ENCODE peak calls at places on chromosomes 2 and 18, in six cellular contexts. I is ovary, Q is colonic mucosa, W is tibial nerve, P is gastrocnemius medialis, C is H1. D is an unnamed sample.

GRCh38 chr2:148865515-148865914 is 9.5 kb upstream of the KIF5C start:
- DNase-seq in P (no peak), W (no peak), I (no peak), C (no peak), Q (no peak), D (no peak)

GRCh38 chr2:166764702-166765101 is 123.6 kb upstream of the XIRP2 start:
- DNase-seq in P (no peak), W (no peak), C (no peak), I (no peak), Q (no peak), D (no peak)

GRCh38 chr2:69210386-69210785 is 176.6 kb downstream of the GFPT1 start:
- DNase-seq in W (no peak), P (no peak), C (no peak), I (no peak), Q (no peak), D (no peak)

GRCh38 chr2:186757009-186757408 is 63.1 kb downstream of the FAM171B start:
- DNase-seq in C (no peak), P (no peak), Q (no peak), I (no peak), W (no peak), D (no peak)

GRCh38 chr2:106596844-106597243 is 109.7 kb downstream of the CD8B2 start:
- DNase-seq in Q (no peak), I (no peak), P (no peak), W (no peak), C (no peak), D (no peak)

GRCh38 chr2:14861201-14861600 is 228.7 kb downstream of the LRATD1 start:
- DNase-seq in W (no peak), I (no peak), C (no peak), P (no peak), Q (no peak), D (no peak)

GRCh38 chr2:209556354-209556961 is 132.6 kb downstream of the MAP2 start:
- DNase-seq in I (no peak), W (no peak), P (no peak), Q (no peak), C (no peak), D (no peak)

GRCh38 chr2:135820003-135820618 is 16.9 kb downstream of the LCT start:
- DNase-seq in I (no peak), Q (no peak), W (no peak), P (no peak), C (no peak), D (no peak)

GRCh38 chr2:127563458-127564428 is 28.3 kb downstream of the MYO7B start:
- DNase-seq in C (no peak), P (no peak), I (no peak), W (no peak), Q (peak; percentile 53), D (no peak)

GRCh38 chr2:96391828-96392200 is 56.2 kb downstream of the NCAPH start:
- DNase-seq in P (no peak), C (no peak), W (no peak), I (no peak), Q (no peak), D (no peak)

GRCh38 chr2:110858135-110858737 is 125.9 kb downstream of the ACOXL start:
- DNase-seq in P (no peak), C (no peak), W (no peak), Q (no peak), I (no peak), D (no peak)

GRCh38 chr18:36628435-36629094 is 200.2 kb downstream of the TPGS2 start:
- DNase-seq in P (no peak), W (no peak), I (no peak), C (no peak), Q (no peak), D (no peak)

GRCh38 chr2:18516112-18516511 is 44.3 kb downstream of the RDH14 start:
- DNase-seq in W (no peak), I (no peak), Q (no peak), C (no peak), P (no peak), D (no peak)

GRCh38 chr2:134411828-134412638 is 158.2 kb downstream of the MGAT5 start:
- DNase-seq in C (peak; percentile 39), P (peak; percentile 36), W (peak; percentile 73), I (peak; percentile 64), Q (peak; percentile 76), D (peak; percentile 57)

GRCh38 chr18:48921305-48922202 is 29.2 kb downstream of the SMAD7 start:
- DNase-seq in C (no peak), W (no peak), P (no peak), I (no peak), Q (peak; percentile 22), D (no peak)

GRCh38 chr18:55607763-55608162 is 19.8 kb upstream of the TCF4 start:
- DNase-seq in P (no peak), Q (no peak), I (no peak), W (no peak), C (no peak), D (no peak)

GRCh38 chr2:227597993-227598392 is 700 bp upstream of the SCYGR2 start:
- DNase-seq in Q (no peak), W (no peak), C (no peak), I (no peak), P (no peak), D (peak; percentile 74)

GRCh38 chr2:11187083-11187619 is 31.9 kb downstream of the SLC66A3 start:
- DNase-seq in C (no peak), P (no peak), Q (no peak), I (no peak), W (no peak), D (no peak)

GRCh38 chr18:50866765-50867164 is 12.2 kb upstream of the ME2 start:
- DNase-seq in C (no peak), I (no peak), W (no peak), Q (peak; percentile 12), P (no peak), D (no peak)

GRCh38 chr2:529425-529824 is 147.8 kb downstream of the TMEM18 start:
- DNase-seq in P (no peak), C (no peak), W (no peak), Q (no peak), I (no peak), D (no peak)

GRCh38 chr2:198374375-198375072 is 570.1 kb downstream of the PLCL1 start:
- DNase-seq in C (peak; percentile 5), I (no peak), P (no peak), Q (peak; percentile 82), W (peak; percentile 12), D (peak; percentile 5)

GRCh38 chr2:108786008-108786353 is 590 bp upstream of the CCDC138 start:
- DNase-seq in C (no peak), I (no peak), W (no peak), Q (no peak), P (no peak), D (no peak)

GRCh38 chr2:176066645-176067586 is 16.8 kb downstream of the EVX2 start:
- DNase-seq in P (no peak), I (no peak), Q (no peak), C (no peak), W (no peak), D (no peak)

GRCh38 chr2:228828397-228828796 is 442.7 kb downstream of the PID1 start:
- DNase-seq in P (no peak), Q (no peak), I (no peak), C (no peak), W (no peak), D (no peak)

GRCh38 chr2:26491563-26492167 is 13.7 kb upstream of the OTOF start:
- DNase-seq in P (no peak), Q (no peak), W (no peak), C (no peak), I (no peak), D (no peak)

DNA sequence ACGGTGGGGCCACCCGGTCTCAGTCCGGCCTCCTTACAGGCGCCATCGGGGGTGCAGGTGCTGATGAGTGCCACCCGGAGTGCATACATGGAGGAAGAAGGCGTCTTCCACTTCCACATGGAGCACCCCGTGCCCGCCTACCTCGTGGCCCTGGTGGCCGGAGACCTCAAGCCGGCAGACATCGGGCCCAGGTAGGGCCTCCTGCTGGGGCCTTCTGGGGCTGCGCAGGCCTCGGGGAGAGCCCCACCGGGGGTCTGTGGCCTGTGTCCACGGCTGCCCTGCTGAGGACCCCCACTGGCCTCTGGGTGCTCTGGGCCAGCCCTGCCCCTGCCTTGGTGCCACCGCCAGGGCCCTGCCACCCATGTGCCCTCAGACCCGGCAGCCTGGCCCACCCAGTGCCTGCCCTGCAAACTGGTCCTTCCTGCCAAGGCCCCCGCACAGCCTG is 4.8 kb downstream of the RNPEPL1 start:
- DNase-seq in C (no peak), W (no peak), I (peak; percentile 35), Q (no peak), P (no peak), D (no peak)
- H3K36me3 ChIP-seq in C (no peaks in the 10 kb centered on the region), W (peaks cover 79% of the 10 kb centered on the region), I (no peaks in the 10 kb centered on the region), Q (peaks cover 6% of the 10 kb centered on the region), P (peaks cover 38% of the 10 kb centered on the region), D (peaks cover 9% of the 10 kb centered on the region)

GRCh38 chr18:8385400-8385799 is 223.8 kb upstream of the RAB12 start:
- DNase-seq in W (no peak), I (no peak), P (no peak), C (no peak), Q (no peak), D (no peak)

GRCh38 chr18:8389391-8390340 is 219.6 kb upstream of the RAB12 start:
- DNase-seq in C (peak; percentile 66), W (peak; percentile 72), I (peak; percentile 80), Q (peak; percentile 69), P (peak; percentile 22), D (peak; percentile 59)

GRCh38 chr18:8381801-8382459 is 227.3 kb upstream of the RAB12 start:
- DNase-seq in P (no peak), Q (no peak), C (no peak), W (no peak), I (no peak), D (no peak)

GRCh38 chr18:8391068-8391467 is 218.2 kb upstream of the RAB12 start:
- DNase-seq in C (no peak), Q (no peak), P (no peak), W (no peak), I (no peak), D (no peak)

DNA sequence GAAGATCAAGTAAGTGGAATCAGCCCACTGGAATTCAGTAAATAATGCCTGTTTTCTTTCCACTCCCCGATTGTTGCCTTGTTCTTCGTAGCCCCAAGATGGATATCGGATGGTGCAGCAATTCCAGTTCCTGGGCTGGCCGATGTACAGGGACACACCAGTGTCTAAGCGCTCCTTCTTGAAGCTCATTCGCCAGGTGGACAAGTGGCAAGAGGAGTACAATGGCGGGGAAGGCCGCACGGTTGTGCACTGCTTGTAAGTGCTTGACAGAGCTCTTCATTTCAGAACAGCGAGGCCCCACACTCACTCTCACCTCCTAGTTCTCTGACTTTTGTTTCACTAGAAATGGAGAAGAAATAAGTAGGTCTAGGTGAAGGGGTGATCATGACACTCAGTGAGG is 222.3 kb upstream of the RAB12 start:
- DNase-seq in Q (no peak), W (no peak), P (no peak), C (no peak), I (no peak), D (no peak)
- H3K36me3 ChIP-seq in Q (no peaks in the 10 kb centered on the region), W (peaks cover 60% of the 10 kb centered on the region), P (peaks cover 61% of the 10 kb centered on the region), C (no peaks in the 10 kb centered on the region), I (no peaks in the 10 kb centered on the region), D (no peaks in the 10 kb centered on the region)

DNA sequence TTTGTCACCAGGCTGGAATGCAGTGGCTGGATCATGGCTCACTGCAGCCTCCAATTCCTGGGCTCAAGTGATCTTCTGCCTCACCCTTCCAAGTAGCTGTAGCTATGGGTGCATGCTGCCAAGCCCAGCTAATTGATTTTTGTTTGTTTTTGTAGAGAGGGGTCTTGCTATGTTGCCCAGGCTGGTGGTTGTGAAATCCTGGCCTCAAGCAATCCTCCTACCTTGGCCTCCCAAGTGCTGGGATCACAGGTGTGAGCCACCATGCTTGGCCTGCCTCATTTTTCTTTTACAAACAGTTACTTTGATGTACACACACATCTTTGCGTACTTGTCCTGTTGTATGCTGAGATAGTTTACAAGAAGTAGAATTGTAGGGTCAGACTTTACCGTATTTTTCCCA is 13.1 kb upstream of the ANKRD12 start:
- DNase-seq in P (no peak), W (no peak), C (no peak), Q (no peak), I (no peak), D (no peak)
- H3K36me3 ChIP-seq in P (peaks cover 36% of the 10 kb centered on the region), W (peaks cover 52% of the 10 kb centered on the region), C (no peaks in the 10 kb centered on the region), Q (no peaks in the 10 kb centered on the region), I (no peaks in the 10 kb centered on the region), D (peaks cover 45% of the 10 kb centered on the region)

GRCh38 chr18:64663086-64663485 is 514.2 kb upstream of the LINC00305 start:
- DNase-seq in C (no peak), P (no peak), Q (no peak), I (no peak), W (no peak), D (no peak)
- H3K36me3 ChIP-seq in C (no peaks in the 10 kb centered on the region), P (no peaks in the 10 kb centered on the region), Q (no peaks in the 10 kb centered on the region), I (no peaks in the 10 kb centered on the region), W (no peaks in the 10 kb centered on the region), D (no peaks in the 10 kb centered on the region)

D was measured in PC-9.